ENCODE peak calls at places on chromosomes 13 and 19, in eight cellular contexts. I is GM19239; N is amygdala; Z is stimulated activated CD8-positive, alpha-beta memory T cell treated with anti-CD3 and anti-CD28 coated beads, Interleukin-7, amount 100 ng/mL, for 1 hour; E is lower leg skin; B is NCI-H1694; S is fibroblast of villous mesenchyme; V is hypothalamus. U is an unnamed sample.

GRCh38 chr19:40523322-40524047 is 53.2 kb upstream of the SHKBP1 start:
- DNase-seq in I (peak; percentile 56), N (peak; percentile 10), Z (no peak), E (no peak), B (peak; percentile 58), S (peak; percentile 47), V (peak; percentile 30), U (peak; percentile 52)

GRCh38 chr13:98542568-98543379 is 34.1 kb downstream of the STK24 start:
- DNase-seq in I (no peak), N (no peak), Z (no peak), E (no peak), B (no peak), S (peak; percentile 61), V (no peak), U (no peak)

GRCh38 chr13:86298741-86299140 is 499.5 kb upstream of the SLITRK6 start:
- DNase-seq in I (no peak), N (no peak), Z (no peak), E (no peak), B (no peak), S (no peak), V (no peak), U (no peak)

GRCh38 chr19:56350416-56351045 is 35.9 kb upstream of the ZSCAN5A start:
- DNase-seq in I (peak; percentile 27), N (no peak), Z (peak; percentile 13), E (no peak), B (peak; percentile 53), S (peak; percentile 46), V (no peak), U (peak; percentile 24)

GRCh38 chr13:110310541-110311491 is 3.7 kb downstream of the COL4A2 start:
- DNase-seq in I (no peak), N (no peak), Z (no peak), E (peak; percentile 36), B (no peak), S (no peak), V (no peak), U (no peak)

GRCh38 chr19:56091066-56091490 is 30.0 kb downstream of the ZNF787 start:
- DNase-seq in I (no peak), N (no peak), Z (no peak), E (no peak), B (no peak), S (peak; percentile 79), V (no peak), U (no peak)

GRCh38 chr19:14113762-14114414 is 3.7 kb downstream of the PRKACA start:
- DNase-seq in I (no peak), N (no peak), Z (no peak), E (no peak), B (no peak), S (no peak), V (peak; percentile 28), U (no peak)

GRCh38 chr19:6501740-6502648 is at the start of gene TUBB4A:
- DNase-seq in I (no peak), N (peak; percentile 83), Z (no peak), E (no peak), B (no peak), S (no peak), V (peak; percentile 80), U (peak; percentile 17)

GRCh38 chr19:5035105-5035761 is 66.3 kb downstream of the KDM4B start:
- DNase-seq in I (no peak), N (no peak), Z (no peak), E (no peak), B (no peak), S (no peak), V (no peak), U (peak; percentile 62)

GRCh38 chr13:26950546-26950945 is 190.0 kb upstream of the GPR12 start:
- DNase-seq in I (no peak), N (no peak), Z (no peak), E (no peak), B (no peak), S (no peak), V (no peak), U (no peak)

GRCh38 chr13:100660761-100661160 is 13.8 kb downstream of the TMTC4 start:
- DNase-seq in I (no peak), N (no peak), Z (no peak), E (no peak), B (no peak), S (no peak), V (no peak), U (no peak)

GRCh38 chr19:29503785-29504184 is 22.0 kb upstream of the VSTM2B start:
- DNase-seq in I (no peak), N (no peak), Z (no peak), E (no peak), B (no peak), S (no peak), V (no peak), U (no peak)

GRCh38 chr19:11453468-11454341 is 18.3 kb downstream of the PRKCSH start:
- DNase-seq in I (peak; percentile 72), N (no peak), Z (no peak), E (no peak), B (no peak), S (no peak), V (no peak), U (no peak)

GRCh38 chr19:6718741-6719539 is 1.5 kb downstream of the C3 start:
- DNase-seq in I (no peak), N (no peak), Z (no peak), E (no peak), B (no peak), S (no peak), V (peak; percentile 38), U (no peak)

GRCh38 chr19:37941820-37942515 is 35.0 kb downstream of the SIPA1L3 start:
- DNase-seq in I (no peak), N (no peak), Z (no peak), E (peak; percentile 50), B (no peak), S (no peak), V (no peak), U (no peak)

GRCh38 chr13:48590141-48590863 is 57.4 kb upstream of the RCBTB2 start:
- DNase-seq in I (no peak), N (no peak), Z (no peak), E (no peak), B (no peak), S (no peak), V (no peak), U (no peak)

GRCh38 chr19:9797871-9798270 is 21.0 kb downstream of the FBXL12 start:
- DNase-seq in I (no peak), N (no peak), Z (no peak), E (no peak), B (no peak), S (peak; percentile 58), V (no peak), U (no peak)

GRCh38 chr13:79090552-79091159 is 315.4 kb downstream of the RBM26 start:
- DNase-seq in I (no peak), N (no peak), Z (no peak), E (no peak), B (no peak), S (peak; percentile 1), V (no peak), U (no peak)

GRCh38 chr19:27716922-27717321 is 1496.0 kb downstream of the UQCRFS1 start:
- DNase-seq in I (no peak), N (no peak), Z (no peak), E (no peak), B (no peak), S (no peak), V (no peak), U (no peak)

GRCh38 chr13:41361501-41361900 is 50.4 kb downstream of the NAA16 start:
- DNase-seq in I (no peak), N (no peak), Z (no peak), E (no peak), B (no peak), S (peak; percentile 27), V (no peak), U (no peak)

GRCh38 chr19:10230155-10230903 is 802 bp downstream of the S1PR2 start:
- DNase-seq in I (no peak), N (peak; percentile 16), Z (peak; percentile 18), E (peak; percentile 92), B (no peak), S (peak; percentile 51), V (peak; percentile 25), U (no peak)

GRCh38 chr19:44879309-44880065 is 11.6 kb upstream of the TOMM40 start:
- DNase-seq in I (no peak), N (no peak), Z (no peak), E (no peak), B (no peak), S (no peak), V (no peak), U (no peak)

GRCh38 chr13:36530050-36530789 is 97.9 kb downstream of the CCNA1 start:
- DNase-seq in I (no peak), N (no peak), Z (no peak), E (no peak), B (no peak), S (no peak), V (no peak), U (no peak)

GRCh38 chr19:48560095-48560530 is 8.1 kb downstream of the SULT2B1 start:
- DNase-seq in I (no peak), N (no peak), Z (no peak), E (no peak), B (no peak), S (peak; percentile 23), V (no peak), U (no peak)